ENCODE peak calls at places on chromosome 21, in six cellular contexts. J is HS-5, O is mesothelial cell of epicardium, G is EH, I is ureter, L is cardiac fibroblast. B is an unnamed sample.

GRCh38 chr21:29832217-29832616 is 107.6 kb downstream of the GRIK1 start:
- DNase-seq in J (no peak), L (no peak), O (no peak), I (no peak), G (no peak), B (no peak)

GRCh38 chr21:26557106-26557505 is 16.0 kb downstream of the CYYR1 start:
- DNase-seq in L (no peak), I (no peak), J (no peak), G (no peak), O (no peak), B (no peak)

GRCh38 chr21:44681861-44682579 is at the start of gene KRTAP12-1:
- DNase-seq in G (no peak), J (no peak), I (no peak), O (no peak), L (no peak), B (no peak)

GRCh38 chr21:41636636-41637625 is 129.0 kb upstream of the TMPRSS2 start:
- DNase-seq in L (no peak), O (no peak), J (no peak), G (no peak), I (no peak), B (no peak)

GRCh38 chr21:16211339-16212303 is 481.8 kb downstream of the USP25 start:
- DNase-seq in I (no peak), L (peak), J (no peak), G (peak), O (no peak), B (no peak)

GRCh38 chr21:42564561-42564971 is 50.9 kb downstream of the SLC37A1 start:
- DNase-seq in I (no peak), G (no peak), J (no peak), O (no peak), L (no peak), B (no peak)

GRCh38 chr21:23887709-23888303 is 1719.5 kb downstream of the MRPL39 start:
- DNase-seq in J (no peak), I (no peak), G (no peak), L (no peak), O (no peak), B (no peak)

GRCh38 chr21:28856588-28857250 is 136.0 kb downstream of the LTN1 start:
- DNase-seq in J (no peak), O (no peak), G (peak), I (no peak), L (peak), B (no peak)

GRCh38 chr21:45522986-45523385 is 19.3 kb downstream of the SLC19A1 start:
- DNase-seq in J (no peak), L (no peak), O (no peak), I (peak), G (no peak), B (no peak)

GRCh38 chr21:16243396-16243795 is 513.6 kb downstream of the USP25 start:
- DNase-seq in J (no peak), I (no peak), O (no peak), L (no peak), G (no peak), B (no peak)

GRCh38 chr21:16837319-16837718 is 675.5 kb upstream of the CXADR start:
- DNase-seq in G (no peak), L (peak), I (no peak), J (no peak), O (no peak), B (no peak)

GRCh38 chr21:35426484-35426883 is 377.4 kb upstream of the RUNX1 start:
- DNase-seq in O (no peak), I (no peak), G (no peak), J (no peak), L (no peak), B (no peak)

GRCh38 chr21:43361493-43362296 is 65.2 kb downstream of the SIK1 start:
- DNase-seq in I (peak), J (no peak), L (no peak), G (peak), O (no peak), B (peak)

GRCh38 chr21:19181604-19182140 is 778.1 kb upstream of the TMPRSS15 start:
- DNase-seq in L (no peak), J (no peak), G (no peak), I (no peak), O (no peak), B (no peak)

GRCh38 chr21:36466061-36466511 is 13.8 kb downstream of the CLDN14 start:
- DNase-seq in L (peak), J (no peak), I (no peak), G (peak), O (no peak), B (no peak)

GRCh38 chr21:44868707-44869106 is 4.8 kb downstream of the PTTG1IP start:
- DNase-seq in O (no peak), G (no peak), I (no peak), L (no peak), J (no peak), B (no peak)

GRCh38 chr21:15064576-15065380 is at the start of gene NRIP1:
- DNase-seq in I (peak), J (peak), L (peak), O (peak), G (peak), B (peak)

GRCh38 chr21:36164427-36164784 is 7.8 kb downstream of the DOP1B start:
- DNase-seq in L (no peak), I (no peak), J (no peak), G (peak), O (no peak), B (no peak)

GRCh38 chr21:31180256-31181088 is 142.2 kb upstream of the KRTAP19-8 start:
- DNase-seq in O (no peak), G (peak), J (no peak), L (peak), I (no peak), B (peak)

GRCh38 chr21:42221581-42222345 is 2.8 kb downstream of the ABCG1 start:
- DNase-seq in I (no peak), G (no peak), L (peak), O (no peak), J (no peak), B (no peak)

GRCh38 chr21:33893917-33894316 is 21.7 kb downstream of the ATP5PO start:
- DNase-seq in G (no peak), O (no peak), I (no peak), L (no peak), J (no peak), B (no peak)